ENCODE peak calls at places on chromosomes 6 and 20, in five cellular contexts. F is GM12878, Q is K562, H is H1, T is HepG2. Z is an unnamed sample.
A peak's percentile ranks its signal among the peaks of the same experiment; 100 is the strongest.

GRCh38 chr20:57282691-57283361 is 16.4 kb upstream of the BMP7 start:
- DNase-seq in Q (no peak), T (no peak), F (no peak), H (no peak), Z (no peak)

GRCh38 chr20:56359212-56360132 is 698 bp downstream of the FAM210B start:
- DNase-seq in T (peak; percentile 79), H (no peak), Q (peak; percentile 19), F (no peak), Z (peak; percentile 65)

GRCh38 chr6:131694832-131695426 is 6.3 kb downstream of the OR2A4 start:
- DNase-seq in F (no peak), Q (peak; percentile 48), H (peak; percentile 38), T (peak; percentile 77), Z (peak; percentile 60)

GRCh38 chr6:137323860-137324259 is 104.7 kb upstream of the IFNGR1 start:
- DNase-seq in Q (no peak), H (no peak), F (no peak), T (no peak), Z (no peak)

GRCh38 chr20:1803216-1804128 is 91.7 kb upstream of the SIRPA start:
- DNase-seq in T (no peak), Q (no peak), F (no peak), H (peak; percentile 73), Z (peak; percentile 76)

GRCh38 chr20:51531141-51531710 is 11.3 kb downstream of the NFATC2 start:
- DNase-seq in T (no peak), F (no peak), H (no peak), Q (no peak), Z (no peak)

GRCh38 chr6:62516287-62517152 is 230.5 kb upstream of the KHDRBS2 start:
- DNase-seq in T (no peak), H (peak; percentile 5), F (no peak), Q (no peak), Z (no peak)

GRCh38 chr20:10674684-10675455 is 1.1 kb upstream of the JAG1 start:
- DNase-seq in H (no peak), T (peak; percentile 84), Q (peak; percentile 59), F (no peak), Z (peak; percentile 85)

GRCh38 chr6:13294499-13295069 is 33.8 kb downstream of the TBC1D7 start:
- DNase-seq in T (no peak), F (no peak), Q (no peak), H (no peak), Z (no peak)

GRCh38 chr6:57130784-57131183 is 40.8 kb downstream of the ZNF451 start:
- DNase-seq in H (no peak), T (no peak), F (no peak), Q (no peak), Z (no peak)

GRCh38 chr20:34585019-34585418 is 26.5 kb downstream of the MAP1LC3A start:
- DNase-seq in T (no peak), F (no peak), H (no peak), Q (no peak), Z (no peak)

GRCh38 chr20:34579191-34579661 is 20.7 kb downstream of the MAP1LC3A start:
- DNase-seq in T (peak; percentile 45), F (no peak), H (no peak), Q (no peak), Z (no peak)

GRCh38 chr20:47392721-47393073 is 36.2 kb upstream of the ZMYND8 start:
- DNase-seq in T (no peak), F (no peak), H (no peak), Q (no peak), Z (no peak)

GRCh38 chr6:56682580-56682979 is 39.9 kb upstream of the DST start:
- DNase-seq in Q (no peak), H (no peak), F (no peak), T (no peak), Z (no peak)

GRCh38 chr6:121817141-121817540 is 381.7 kb downstream of the GJA1 start:
- DNase-seq in T (no peak), F (no peak), Q (no peak), H (no peak), Z (no peak)

GRCh38 chr6:8047466-8048292 is 16.5 kb downstream of the BLOC1S5 start:
- DNase-seq in Q (no peak), T (peak; percentile 12), H (no peak), F (no peak), Z (no peak)

GRCh38 chr20:13353261-13353945 is 132.3 kb downstream of the ISM1 start:
- DNase-seq in H (no peak), Q (no peak), F (no peak), T (no peak), Z (no peak)

GRCh38 chr20:49132995-49133451 is 55.1 kb downstream of the STAU1 start:
- DNase-seq in T (peak; percentile 83), Q (peak; percentile 40), F (peak; percentile 28), H (no peak), Z (peak; percentile 49)

GRCh38 chr20:62637521-62638054 is 4.7 kb upstream of the SLCO4A1 start:
- DNase-seq in H (no peak), F (no peak), Q (no peak), T (no peak), Z (no peak)

GRCh38 chr20:62637110-62637509 is 5.2 kb upstream of the SLCO4A1 start:
- DNase-seq in T (no peak), H (no peak), F (no peak), Q (no peak), Z (no peak)

GRCh38 chr20:62638680-62639406 is 3.5 kb upstream of the SLCO4A1 start:
- DNase-seq in F (no peak), T (no peak), H (no peak), Q (no peak), Z (no peak)

GRCh38 chr20:62639765-62640164 is 2.5 kb upstream of the SLCO4A1 start:
- DNase-seq in F (no peak), T (peak; percentile 51), Q (no peak), H (no peak), Z (no peak)

DNA sequence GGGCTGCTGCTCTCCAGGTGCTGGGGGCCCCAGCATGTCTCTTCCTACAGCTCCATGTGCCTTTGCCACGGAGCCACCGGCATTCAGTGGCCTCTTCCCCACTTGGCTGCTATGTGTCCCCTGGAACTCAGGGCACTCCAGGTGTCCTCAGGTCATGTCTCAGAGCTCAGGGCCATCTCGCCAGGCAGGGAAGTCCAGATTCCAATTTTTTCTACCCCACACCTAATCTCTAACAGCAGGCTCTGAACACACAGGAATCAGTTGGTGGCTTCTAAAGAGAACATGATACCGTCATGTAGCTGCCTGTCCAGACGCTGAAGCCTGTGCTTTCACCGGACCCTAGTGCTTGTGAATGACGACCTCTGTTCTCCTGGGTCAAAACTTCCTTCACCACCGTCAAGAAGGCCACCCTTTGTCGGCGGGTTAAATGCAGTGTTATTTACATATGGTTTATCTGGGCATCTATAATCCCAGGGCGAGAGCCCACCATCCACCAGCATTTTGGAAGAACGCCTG is 4.2 kb upstream of the SLCO4A1 start:
- DNase-seq in Q (no peak), F (no peak), H (no peak), T (peak; percentile 53), Z (no peak)
- TF ChIP-seq JUND in Q (no peak), F (no peak), H (no peak), T (no peak), Z (no peak)

GRCh38 chr6:125194980-125195379 is 41.4 kb downstream of the TPD52L1 start:
- DNase-seq in F (no peak), Q (no peak), H (no peak), T (no peak), Z (no peak)

GRCh38 chr6:125196613-125197012 is 43.0 kb downstream of the TPD52L1 start:
- DNase-seq in T (no peak), H (no peak), Q (no peak), F (no peak), Z (no peak)

GRCh38 chr6:125198285-125199009 is 44.9 kb downstream of the TPD52L1 start:
- DNase-seq in F (no peak), T (no peak), Q (no peak), H (no peak), Z (no peak)

GRCh38 chr6:125195526-125195925 is 42.0 kb downstream of the TPD52L1 start:
- DNase-seq in T (no peak), Q (no peak), F (no peak), H (no peak), Z (no peak)

DNA sequence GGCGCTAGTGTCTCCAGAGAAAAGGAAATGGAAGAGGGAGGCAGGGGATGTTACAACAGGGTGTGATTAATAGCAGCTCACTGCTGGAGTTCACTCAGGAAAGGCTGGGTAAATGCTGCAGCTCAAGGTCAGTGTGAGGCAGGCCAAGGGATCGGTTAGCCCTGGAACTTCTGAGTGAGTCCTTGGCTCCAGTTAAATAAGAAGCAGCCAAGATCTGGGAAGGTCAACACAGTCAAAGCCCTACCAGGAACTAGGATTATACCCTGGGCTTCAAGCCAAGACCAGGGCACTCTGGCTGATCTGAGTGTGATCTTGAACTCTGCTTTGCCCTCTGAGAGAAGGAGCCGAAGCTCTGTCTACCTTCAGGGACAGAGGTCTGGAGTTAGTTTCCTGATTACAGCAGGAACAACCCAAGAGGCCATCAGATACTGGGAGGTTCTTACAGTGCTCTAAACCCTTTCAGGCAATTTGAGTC is 44.3 kb downstream of the TPD52L1 start:
- DNase-seq in Q (no peak), T (no peak), F (no peak), H (no peak), Z (no peak)
- TF ChIP-seq EP300 in Q (no peak), T (no peak), F (no peak), H (no peak), Z (no peak)

DNA sequence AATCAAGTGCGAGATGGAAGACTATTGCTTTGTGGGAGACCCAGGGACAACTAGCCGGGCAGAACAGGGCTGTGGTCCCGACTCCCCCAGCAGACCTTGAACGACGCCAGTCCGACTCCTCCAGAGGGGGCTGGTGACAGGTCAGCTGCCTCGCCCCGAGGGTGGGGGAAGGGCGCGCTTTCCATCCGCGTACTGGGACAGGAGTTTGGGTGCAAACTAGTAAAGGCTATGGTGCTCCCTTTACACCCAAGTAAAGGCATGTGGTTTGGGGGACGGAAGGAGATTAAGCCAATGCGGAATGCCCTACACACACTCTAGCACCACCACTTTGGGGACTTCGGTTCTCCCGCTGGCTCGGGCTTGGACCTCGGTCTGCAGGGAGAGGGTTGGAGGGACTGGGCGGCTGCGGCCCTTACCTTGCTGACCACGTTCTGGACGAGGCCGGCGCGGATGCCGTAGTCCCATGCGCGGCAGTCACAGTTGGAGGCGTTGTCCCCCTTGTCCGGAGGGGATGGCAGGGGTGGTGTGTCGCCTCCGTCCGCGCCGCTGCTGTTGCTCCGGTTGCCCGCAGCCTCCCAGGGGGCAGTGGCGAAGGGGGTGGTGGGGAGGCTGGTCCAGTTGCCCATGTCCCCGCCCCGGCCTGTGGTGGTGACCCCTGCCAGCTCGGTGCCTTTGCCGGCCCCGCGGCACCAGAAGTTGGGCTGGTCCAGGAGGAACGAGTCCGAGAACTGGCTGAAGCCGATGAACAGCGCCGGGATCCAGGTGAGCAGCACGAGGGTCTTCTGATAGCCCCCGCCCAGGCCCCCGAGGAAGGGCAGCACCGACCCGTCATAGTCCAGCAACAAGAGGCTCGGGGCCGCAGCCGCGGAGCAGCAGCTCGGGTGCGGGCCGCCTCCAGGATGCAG is 1.1 kb downstream of the SLC22A23 start:
- DNase-seq in F (no peak), H (no peak), T (peak; percentile 38), Q (peak; percentile 56), Z (peak; percentile 53)
- TF ChIP-seq JUND in F (no peak), H (no peak), T (no peak), Q (no peak), Z (no peak)

GRCh38 chr20:12203399-12203798 is 285.7 kb downstream of the BTBD3 start:
- DNase-seq in F (no peak), H (no peak), T (no peak), Q (no peak), Z (no peak)

GRCh38 chr20:12198281-12198680 is 280.6 kb downstream of the BTBD3 start:
- DNase-seq in Q (no peak), H (no peak), F (no peak), T (no peak), Z (no peak)

GRCh38 chr20:12203981-12204380 is 286.3 kb downstream of the BTBD3 start:
- DNase-seq in T (no peak), F (no peak), H (no peak), Q (no peak), Z (no peak)

GRCh38 chr20:12199703-12200102 is 282.0 kb downstream of the BTBD3 start:
- DNase-seq in T (no peak), Q (no peak), H (no peak), F (no peak), Z (no peak)

GRCh38 chr20:12201289-12201991 is 283.7 kb downstream of the BTBD3 start:
- DNase-seq in Q (no peak), T (no peak), F (no peak), H (no peak), Z (peak; percentile 1)
- TF ChIP-seq EP300 in Q (no peak), T (no peak), F (no peak), H (no peak), Z (no peak)